ENCODE peak calls at places on chromosomes 2 and 18, in four cellular contexts. One of them, this sample, is unnamed.

GRCh38 chr2:152695763-152696162 is 21.5 kb downstream of the PRPF40A start:
- DNase-seq in HepG2: no peak
- DNase-seq in WTC11: no peak
- DNase-seq in A549: no peak
- DNase-seq in this sample: no peak

GRCh38 chr2:216632952-216633615 is at the start of gene IGFBP2:
- DNase-seq in WTC11: peak
- DNase-seq in A549: peak
- DNase-seq in HepG2: no peak
- DNase-seq in this sample: no peak

GRCh38 chr2:224754129-224754528 is 38.0 kb upstream of the CCDC195 start:
- DNase-seq in HepG2: no peak
- DNase-seq in A549: no peak
- DNase-seq in WTC11: no peak
- DNase-seq in this sample: no peak

GRCh38 chr18:25164837-25165791 is 186.9 kb downstream of the ZNF521 start:
- DNase-seq in WTC11: no peak
- DNase-seq in A549: no peak
- DNase-seq in HepG2: peak
- DNase-seq in this sample: no peak

GRCh38 chr18:7681261-7681660 is 114.1 kb downstream of the PTPRM start:
- DNase-seq in A549: no peak
- DNase-seq in HepG2: no peak
- DNase-seq in WTC11: no peak
- DNase-seq in this sample: no peak

GRCh38 chr2:191165190-191165643 is 14.4 kb upstream of the STAT4 start:
- DNase-seq in WTC11: no peak
- DNase-seq in A549: peak
- DNase-seq in HepG2: peak
- DNase-seq in this sample: peak

GRCh38 chr2:11465110-11465484 is 864 bp downstream of the E2F6 start:
- DNase-seq in WTC11: no peak
- DNase-seq in A549: peak
- DNase-seq in HepG2: no peak
- DNase-seq in this sample: no peak

GRCh38 chr2:144481666-144482065 is 38.3 kb downstream of the ZEB2 start:
- DNase-seq in WTC11: no peak
- DNase-seq in HepG2: no peak
- DNase-seq in A549: no peak
- DNase-seq in this sample: no peak

GRCh38 chr18:34592961-34593382 is 117.1 kb upstream of the DTNA start:
- DNase-seq in A549: no peak
- DNase-seq in WTC11: peak
- DNase-seq in HepG2: no peak
- DNase-seq in this sample: no peak

GRCh38 chr2:127857494-127857818 is 499 bp downstream of the POLR2D start:
- DNase-seq in A549: peak
- DNase-seq in HepG2: no peak
- DNase-seq in WTC11: peak
- DNase-seq in this sample: no peak

GRCh38 chr2:185242462-185242861 is 496.1 kb upstream of the FSIP2 start:
- DNase-seq in HepG2: no peak
- DNase-seq in WTC11: no peak
- DNase-seq in A549: no peak
- DNase-seq in this sample: no peak

GRCh38 chr2:176668879-176669395 is 399.7 kb downstream of the MTX2 start:
- DNase-seq in A549: no peak
- DNase-seq in WTC11: no peak
- DNase-seq in HepG2: no peak
- DNase-seq in this sample: no peak

GRCh38 chr2:176665086-176665485 is 395.8 kb downstream of the MTX2 start:
- DNase-seq in A549: no peak
- DNase-seq in WTC11: no peak
- DNase-seq in HepG2: no peak
- DNase-seq in this sample: no peak

GRCh38 chr2:176664478-176664877 is 395.2 kb downstream of the MTX2 start:
- DNase-seq in HepG2: no peak
- DNase-seq in WTC11: no peak
- DNase-seq in A549: no peak
- DNase-seq in this sample: no peak

DNA sequence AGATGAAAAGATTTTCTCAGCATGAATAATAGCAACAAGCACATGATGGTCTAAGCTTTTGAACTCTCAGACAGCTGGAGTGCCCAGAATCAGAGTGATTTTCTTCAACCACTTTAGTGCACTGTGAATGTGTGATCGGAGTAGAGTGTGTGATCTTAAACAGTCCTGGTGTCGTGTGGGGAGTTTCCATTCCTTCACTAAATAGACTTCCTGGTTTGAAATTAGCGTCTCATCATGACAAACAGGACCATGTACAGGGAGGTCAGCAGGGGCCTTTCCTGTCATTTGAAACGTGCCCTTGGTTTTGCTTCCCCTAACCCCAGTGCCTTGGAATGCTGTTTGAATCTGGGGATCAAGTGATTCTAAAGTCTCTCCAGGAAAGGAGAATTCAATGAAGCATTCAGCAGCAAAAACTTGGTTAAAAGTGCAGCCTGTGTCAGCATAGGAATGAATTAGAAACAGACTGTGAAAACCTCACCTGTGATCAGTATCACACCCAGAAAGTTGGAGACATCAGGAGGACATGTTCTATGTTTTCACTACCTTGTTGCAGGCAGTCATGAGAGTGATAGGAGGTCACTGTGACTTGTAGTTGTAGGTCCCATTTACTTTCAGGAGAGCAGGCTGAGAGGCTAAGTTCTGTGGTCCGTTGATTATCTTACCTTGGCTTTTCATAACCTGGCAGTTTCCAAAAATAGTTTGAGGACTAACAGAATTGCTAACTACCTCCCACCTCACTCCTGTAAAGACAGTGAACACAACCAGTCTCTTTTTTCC is 400.3 kb downstream of the MTX2 start:
- DNase-seq in HepG2: no peak
- DNase-seq in A549: no peak
- DNase-seq in WTC11: no peak
- DNase-seq in this sample: no peak
- TF ChIP-seq NR3C1 in HepG2: no peak
- TF ChIP-seq NR3C1 in A549: no peak
- TF ChIP-seq NR3C1 in WTC11: no peak
- TF ChIP-seq NR3C1 in this sample: no peak

GRCh38 chr18:12689256-12689655 is 13.3 kb downstream of the CEP76 start:
- DNase-seq in WTC11: no peak
- DNase-seq in HepG2: no peak
- DNase-seq in A549: no peak
- DNase-seq in this sample: no peak

GRCh38 chr18:12691021-12691420 is 11.5 kb downstream of the CEP76 start:
- DNase-seq in WTC11: no peak
- DNase-seq in HepG2: no peak
- DNase-seq in A549: no peak
- DNase-seq in this sample: no peak

GRCh38 chr18:12686100-12686499 is 16.4 kb downstream of the CEP76 start:
- DNase-seq in HepG2: peak
- DNase-seq in A549: peak
- DNase-seq in WTC11: no peak
- DNase-seq in this sample: no peak
- TF ChIP-seq NR3C1 in HepG2: no peak
- TF ChIP-seq NR3C1 in A549: no peak
- TF ChIP-seq NR3C1 in WTC11: no peak
- TF ChIP-seq NR3C1 in this sample: no peak

GRCh38 chr2:172772637-172773036 is 37.0 kb downstream of the RAPGEF4 start:
- DNase-seq in A549: peak
- DNase-seq in WTC11: no peak
- DNase-seq in HepG2: no peak
- DNase-seq in this sample: no peak
- TF ChIP-seq NR3C1 in A549: no peak
- TF ChIP-seq NR3C1 in WTC11: no peak
- TF ChIP-seq NR3C1 in HepG2: no peak
- TF ChIP-seq NR3C1 in this sample: no peak

DNA sequence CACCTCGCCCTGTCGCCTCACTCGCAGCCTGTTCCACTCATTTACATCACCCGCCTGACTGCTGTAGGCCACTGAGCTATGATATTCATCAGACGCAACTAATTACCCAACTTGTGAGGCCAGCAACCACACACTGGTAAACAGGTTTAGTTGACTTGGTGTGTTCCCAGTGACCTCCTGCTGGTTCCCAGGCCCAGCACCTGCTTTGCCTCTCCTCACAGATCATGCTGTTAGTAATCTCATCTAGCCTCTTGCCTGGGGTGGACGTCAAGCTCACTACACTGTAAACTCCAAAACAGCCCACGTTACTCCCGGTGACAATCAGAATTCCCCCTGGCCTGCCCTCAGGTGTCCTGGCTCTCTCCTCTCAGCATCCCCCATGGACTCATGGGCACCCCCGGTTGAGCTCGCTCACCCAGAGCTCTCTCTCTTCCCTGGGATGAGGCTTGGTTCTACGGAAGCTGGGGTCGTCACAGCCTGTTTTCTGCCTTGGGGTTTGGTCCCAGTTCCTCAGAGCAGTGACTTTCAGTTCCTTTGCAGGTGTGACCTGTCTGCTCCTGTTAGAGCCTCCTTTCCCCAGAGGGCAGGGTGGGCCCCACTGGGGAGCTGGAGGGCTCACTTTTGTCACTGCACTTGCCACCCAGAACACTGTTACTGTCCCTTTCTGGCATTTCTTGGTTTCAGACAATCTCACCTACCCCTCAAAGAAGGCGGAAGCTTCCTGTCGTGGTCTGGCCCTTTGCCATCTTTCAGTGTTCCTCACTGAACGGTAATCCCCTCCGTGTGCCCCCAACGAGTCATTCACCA is 40.3 kb downstream of the INPP5D start:
- DNase-seq in HepG2: no peak
- DNase-seq in WTC11: no peak
- DNase-seq in A549: no peak
- DNase-seq in this sample: no peak
- TF ChIP-seq NR3C1 in HepG2: no peak
- TF ChIP-seq NR3C1 in WTC11: no peak
- TF ChIP-seq NR3C1 in A549: no peak
- TF ChIP-seq NR3C1 in this sample: no peak

DNA sequence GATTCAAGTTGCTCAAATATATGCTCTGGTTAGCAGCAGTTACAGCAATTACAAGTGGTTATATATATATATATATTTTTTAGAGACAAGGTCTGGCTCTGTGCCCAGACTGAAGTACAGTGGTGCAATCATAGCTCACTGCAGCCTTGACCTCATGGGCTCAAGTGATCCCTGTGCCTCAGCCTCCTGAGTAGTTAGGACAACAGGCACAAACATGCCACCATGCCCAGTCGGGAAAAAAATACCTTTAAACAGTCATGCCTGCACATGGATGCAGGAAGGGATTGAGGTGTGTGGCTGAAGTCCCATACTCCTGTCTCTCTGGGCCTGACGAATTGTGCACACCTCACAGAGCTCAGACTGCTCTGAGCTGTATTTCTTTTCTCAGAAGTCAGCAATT is 19.6 kb upstream of the DNAH7 start:
- DNase-seq in WTC11: no peak
- DNase-seq in HepG2: peak
- DNase-seq in A549: no peak
- DNase-seq in this sample: no peak
- TF ChIP-seq NR3C1 in WTC11: no peak
- TF ChIP-seq NR3C1 in HepG2: no peak
- TF ChIP-seq NR3C1 in A549: no peak
- TF ChIP-seq NR3C1 in this sample: no peak

GRCh38 chr2:9914384-9915065 is 37.0 kb upstream of the GRHL1 start:
- DNase-seq in A549: peak
- DNase-seq in HepG2: no peak
- DNase-seq in WTC11: no peak
- DNase-seq in this sample: peak
- TF ChIP-seq NR3C1 in A549: no peak
- TF ChIP-seq NR3C1 in HepG2: no peak
- TF ChIP-seq NR3C1 in WTC11: no peak
- TF ChIP-seq NR3C1 in this sample: no peak

DNA sequence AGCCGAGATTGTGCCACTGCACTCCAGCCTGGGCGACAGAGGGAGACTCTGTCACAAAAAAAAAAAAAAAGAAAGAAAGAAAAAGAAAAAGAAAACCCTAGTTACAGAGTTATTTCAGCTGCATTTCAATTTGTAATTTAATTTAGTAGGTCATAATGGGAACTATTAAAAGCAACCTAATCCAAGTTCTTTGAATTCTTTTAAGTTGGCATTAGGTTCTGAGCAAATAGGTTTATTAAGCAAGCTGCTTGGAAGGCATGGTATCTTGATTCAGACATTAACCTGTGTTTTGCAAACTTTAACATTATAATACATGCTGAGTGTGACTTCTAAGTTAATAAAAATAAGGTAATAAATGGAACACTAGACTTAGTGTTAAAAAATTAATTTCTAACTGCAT is 29.8 kb upstream of the COBLL1 start:
- DNase-seq in WTC11: no peak
- DNase-seq in A549: no peak
- DNase-seq in HepG2: no peak
- DNase-seq in this sample: no peak
- TF ChIP-seq NR3C1 in WTC11: no peak
- TF ChIP-seq NR3C1 in A549: no peak
- TF ChIP-seq NR3C1 in HepG2: no peak
- TF ChIP-seq NR3C1 in this sample: no peak

DNA sequence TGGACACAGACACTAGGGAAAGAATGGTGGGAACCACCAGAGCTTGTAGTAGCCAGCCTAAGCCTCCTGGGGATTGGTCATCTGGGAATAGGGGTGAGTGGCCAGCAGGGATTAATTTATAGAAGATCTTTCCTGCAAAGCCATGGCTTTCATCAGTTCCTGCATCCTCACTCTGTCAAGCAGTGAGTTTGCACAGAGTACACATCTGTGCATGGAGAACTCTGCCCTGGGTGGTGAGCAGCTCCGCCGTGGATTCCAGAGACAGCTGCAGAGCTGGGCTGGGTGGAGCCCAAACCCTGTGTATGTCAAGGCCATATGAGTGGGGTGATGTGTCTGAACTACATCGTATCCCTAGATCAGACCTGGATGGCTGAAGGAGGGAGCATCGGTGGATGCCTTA is 182.2 kb downstream of the GLI2 start:
- DNase-seq in A549: no peak
- DNase-seq in HepG2: no peak
- DNase-seq in WTC11: no peak
- DNase-seq in this sample: no peak
- TF ChIP-seq NR3C1 in A549: no peak
- TF ChIP-seq NR3C1 in HepG2: no peak
- TF ChIP-seq NR3C1 in WTC11: no peak
- TF ChIP-seq NR3C1 in this sample: no peak

This sample was measured in K562.